ENCODE peak calls at places on chromosome 9, in four cellular contexts. One of them, this sample, is unnamed.

GRCh38 chr9:71820516-71820915 is 52.2 kb upstream of the CEMIP2 start:
- DNase-seq in COLO829: no peak
- DNase-seq in endodermal cell: no peak
- DNase-seq in RPMI8226: no peak
- DNase-seq in this sample: no peak

GRCh38 chr9:110575952-110576351 is 3.6 kb downstream of the SVEP1 start:
- DNase-seq in COLO829: no peak
- DNase-seq in RPMI8226: no peak
- DNase-seq in endodermal cell: no peak
- DNase-seq in this sample: no peak

GRCh38 chr9:36191696-36192095 is 975 bp downstream of the CLTA start:
- DNase-seq in COLO829: no peak
- DNase-seq in endodermal cell: no peak
- DNase-seq in RPMI8226: no peak
- DNase-seq in this sample: no peak

GRCh38 chr9:121895836-121896544 is 197.1 kb downstream of the TTLL11 start:
- DNase-seq in COLO829: no peak
- DNase-seq in endodermal cell: peak
- DNase-seq in RPMI8226: no peak
- DNase-seq in this sample: peak

GRCh38 chr9:25350011-25350410 is 328.2 kb downstream of the TUSC1 start:
- DNase-seq in RPMI8226: peak
- DNase-seq in COLO829: no peak
- DNase-seq in endodermal cell: no peak
- DNase-seq in this sample: no peak

GRCh38 chr9:119963258-119963797 is 594.1 kb upstream of the BRINP1 start:
- DNase-seq in COLO829: peak
- DNase-seq in endodermal cell: peak
- DNase-seq in RPMI8226: no peak
- DNase-seq in this sample: peak

GRCh38 chr9:127919253-127919815 is 2.5 kb upstream of the ST6GALNAC4 start:
- DNase-seq in RPMI8226: no peak
- DNase-seq in endodermal cell: no peak
- DNase-seq in COLO829: peak
- DNase-seq in this sample: no peak

GRCh38 chr9:80561526-80561925 is 989.8 kb downstream of the TLE4 start:
- DNase-seq in RPMI8226: no peak
- DNase-seq in endodermal cell: no peak
- DNase-seq in COLO829: no peak
- DNase-seq in this sample: no peak

This sample was measured in SK-MEL-5.